ENCODE peak calls at places on chromosome 2, in seven cellular contexts. O, V, S, L, U, H and T are unnamed samples. For H3K36me3, the result is how much of the 10 kb centered on the place peaks cover.

GRCh38 chr2:23624378-23624777 is 239.4 kb downstream of the KLHL29 start:
- DNase-seq in O (no peak), V (peak), S (peak), L (peak), U (no peak), H (no peak), T (no peak)

GRCh38 chr2:180829261-180829660 is 151.1 kb upstream of the UBE2E3 start:
- DNase-seq in O (no peak), V (no peak), S (no peak), L (no peak), U (no peak), H (no peak), T (no peak)

GRCh38 chr2:100320547-100321180 is 1.6 kb downstream of the LONRF2 start:
- DNase-seq in O (no peak), V (peak), S (no peak), L (no peak), U (no peak), H (peak), T (no peak)

GRCh38 chr2:225429718-225430117 is 30.2 kb downstream of the NYAP2 start:
- DNase-seq in O (no peak), V (peak), S (no peak), L (no peak), U (no peak), H (peak), T (no peak)

GRCh38 chr2:43749583-43749982 is 24.3 kb upstream of the DYNC2LI1 start:
- DNase-seq in O (no peak), V (no peak), S (no peak), L (no peak), U (no peak), H (no peak), T (no peak)

GRCh38 chr2:54409752-54410151 is 46.4 kb upstream of the SPTBN1 start:
- DNase-seq in O (no peak), V (no peak), S (no peak), L (no peak), U (no peak), H (no peak), T (no peak)

GRCh38 chr2:126788113-126788512 is 110.6 kb upstream of the TEX51 start:
- DNase-seq in O (no peak), V (no peak), S (no peak), L (no peak), U (no peak), H (no peak), T (no peak)

GRCh38 chr2:42881732-42882131 is 89.3 kb upstream of the HAAO start:
- DNase-seq in O (no peak), V (peak), S (no peak), L (no peak), U (no peak), H (no peak), T (no peak)

GRCh38 chr2:241764272-241765241 is 12.1 kb upstream of the GAL3ST2 start:
- DNase-seq in O (no peak), V (no peak), S (no peak), L (no peak), U (no peak), H (peak), T (no peak)

GRCh38 chr2:68936462-68936861 is 16.2 kb downstream of the GKN2 start:
- DNase-seq in O (no peak), V (no peak), S (no peak), L (no peak), U (no peak), H (no peak), T (no peak)

GRCh38 chr2:42926438-42927333 is 134.3 kb upstream of the HAAO start:
- DNase-seq in O (no peak), V (peak), S (peak), L (no peak), U (no peak), H (no peak), T (no peak)

GRCh38 chr2:41598161-41598894 is 449.5 kb upstream of the PKDCC start:
- DNase-seq in O (no peak), V (no peak), S (no peak), L (no peak), U (no peak), H (no peak), T (no peak)

GRCh38 chr2:10920764-10921468 is 9.2 kb downstream of the KCNF1 start:
- DNase-seq in O (no peak), V (no peak), S (no peak), L (no peak), U (no peak), H (no peak), T (no peak)

GRCh38 chr2:39228413-39229209 is 15.2 kb downstream of the CDKL4 start:
- DNase-seq in O (no peak), V (peak), S (peak), L (no peak), U (no peak), H (no peak), T (peak)

GRCh38 chr2:213253162-213253561 is 31.1 kb upstream of the SPAG16 start:
- DNase-seq in O (no peak), V (no peak), S (no peak), L (no peak), U (no peak), H (no peak), T (no peak)

GRCh38 chr2:78992807-78993517 is 32.5 kb upstream of the REG3G start:
- DNase-seq in O (peak), V (no peak), S (no peak), L (no peak), U (no peak), H (no peak), T (peak)

GRCh38 chr2:150609831-150610582 is 122.5 kb upstream of the RND3 start:
- DNase-seq in O (no peak), V (no peak), S (no peak), L (no peak), U (no peak), H (no peak), T (no peak)

GRCh38 chr2:238998775-238999174 is 150.9 kb downstream of the TWIST2 start:
- DNase-seq in O (no peak), V (no peak), S (no peak), L (no peak), U (no peak), H (peak), T (no peak)

GRCh38 chr2:33425660-33426059 is 50.8 kb upstream of the RASGRP3 start:
- DNase-seq in O (no peak), V (no peak), S (no peak), L (no peak), U (no peak), H (no peak), T (no peak)

GRCh38 chr2:20722592-20722991 is 55.6 kb downstream of the GDF7 start:
- DNase-seq in O (no peak), V (no peak), S (no peak), L (no peak), U (no peak), H (no peak), T (no peak)

GRCh38 chr2:239519921-239520585 is 119.2 kb upstream of the HDAC4 start:
- DNase-seq in O (no peak), V (no peak), S (no peak), L (no peak), U (no peak), H (no peak), T (no peak)

GRCh38 chr2:184938221-184938985 is 340.1 kb downstream of the ZNF804A start:
- DNase-seq in O (no peak), V (no peak), S (no peak), L (no peak), U (no peak), H (no peak), T (no peak)

GRCh38 chr2:8550481-8550880 is 131.4 kb upstream of the ID2 start:
- DNase-seq in O (no peak), V (no peak), S (no peak), L (no peak), U (no peak), H (no peak), T (no peak)

GRCh38 chr2:6578417-6578816 is 287.3 kb downstream of the CMPK2 start:
- DNase-seq in O (no peak), V (no peak), S (no peak), L (no peak), U (no peak), H (no peak), T (no peak)

GRCh38 chr2:74525717-74526648 is at the start of gene DQX1:
- DNase-seq in O (no peak), V (peak), S (peak), L (no peak), U (peak), H (peak), T (no peak)

GRCh38 chr2:35454966-35455638 is 900.5 kb upstream of the CRIM1 start:
- DNase-seq in O (peak), V (no peak), S (no peak), L (peak), U (no peak), H (peak), T (peak)

GRCh38 chr2:125698280-125698679 is 957.7 kb upstream of the GYPC start:
- DNase-seq in O (no peak), V (no peak), S (no peak), L (no peak), U (no peak), H (no peak), T (no peak)

GRCh38 chr2:57881998-57882884 is 164.4 kb upstream of the VRK2 start:
- DNase-seq in O (no peak), V (no peak), S (peak), L (peak), U (no peak), H (no peak), T (no peak)

GRCh38 chr2:10239561-10239967 is 63.1 kb upstream of the HPCAL1 start:
- DNase-seq in O (no peak), V (peak), S (no peak), L (no peak), U (no peak), H (no peak), T (no peak)

GRCh38 chr2:177254433-177255226 is 9.9 kb downstream of the NFE2L2 start:
- DNase-seq in O (peak), V (peak), S (peak), L (peak), U (no peak), H (peak), T (peak)

GRCh38 chr2:204749319-204749718 is 204.0 kb downstream of the PARD3B start:
- DNase-seq in O (no peak), V (no peak), S (no peak), L (no peak), U (no peak), H (no peak), T (no peak)

GRCh38 chr2:37590119-37590571 is 81.3 kb downstream of the CDC42EP3 start:
- DNase-seq in O (no peak), V (no peak), S (no peak), L (no peak), U (no peak), H (no peak), T (no peak)

GRCh38 chr2:71136174-71136573 is 5.7 kb downstream of the MPHOSPH10 start:
- DNase-seq in O (no peak), V (no peak), S (peak), L (no peak), U (no peak), H (no peak), T (no peak)

GRCh38 chr2:102060047-102060446 is 68.3 kb downstream of the IL1R2 start:
- DNase-seq in O (no peak), V (no peak), S (no peak), L (no peak), U (no peak), H (no peak), T (no peak)

GRCh38 chr2:85511008-85511895 is 27.7 kb upstream of the MAT2A start:
- DNase-seq in O (no peak), V (no peak), S (no peak), L (no peak), U (no peak), H (no peak), T (no peak)

GRCh38 chr2:60312618-60313017 is 240.8 kb downstream of the BCL11A start:
- DNase-seq in O (no peak), V (no peak), S (no peak), L (no peak), U (peak), H (no peak), T (no peak)

GRCh38 chr2:213162515-213163118 is 11.2 kb upstream of the IKZF2 start:
- DNase-seq in O (no peak), V (no peak), S (no peak), L (no peak), U (no peak), H (no peak), T (no peak)

GRCh38 chr2:127080226-127080940 is 26.6 kb downstream of the BIN1 start:
- DNase-seq in O (no peak), V (peak), S (peak), L (no peak), U (no peak), H (no peak), T (no peak)

GRCh38 chr2:54042908-54043620 is 72.3 kb upstream of the PSME4 start:
- DNase-seq in O (no peak), V (no peak), S (no peak), L (no peak), U (no peak), H (no peak), T (no peak)

GRCh38 chr2:219661197-219661954 is 33.9 kb downstream of the SLC4A3 start:
- DNase-seq in O (no peak), V (peak), S (peak), L (peak), U (peak), H (no peak), T (no peak)

GRCh38 chr2:3468296-3468988 is 50.9 kb downstream of the ADI1 start:
- DNase-seq in O (no peak), V (no peak), S (no peak), L (no peak), U (no peak), H (no peak), T (no peak)
- TF ChIP-seq YY1 in O (no peak), V (no peak), S (no peak), L (no peak), U (no peak), H (no peak), T (no peak)

DNA sequence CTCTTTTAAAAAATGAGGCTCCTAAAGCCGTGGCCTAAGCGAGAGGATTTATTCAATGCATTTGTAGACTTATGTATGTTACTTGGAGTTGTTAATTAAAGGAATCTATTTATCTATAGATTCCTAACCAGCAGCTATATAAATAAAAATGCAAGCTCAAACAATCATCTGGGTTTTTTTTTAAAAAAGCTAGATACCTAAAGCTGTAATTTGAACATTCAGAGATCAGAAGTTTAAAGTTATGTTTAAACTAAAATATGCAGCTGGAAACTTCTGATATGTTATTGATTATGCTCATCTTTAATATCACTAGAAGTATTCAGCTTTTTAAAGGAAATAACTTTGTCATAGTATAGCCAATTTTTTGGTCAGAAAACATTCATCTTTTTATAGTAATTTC is 1.0 kb downstream of the MEIS1 start:
- DNase-seq in O (no peak), V (no peak), S (no peak), L (no peak), U (no peak), H (no peak), T (no peak)
- H3K4me3 ChIP-seq in O (peak), V (peak), S (peak), L (no peak), U (no peak), H (peak), T (no peak)

GRCh38 chr2:159742846-159743245 is 30.5 kb downstream of the MARCHF7 start:
- DNase-seq in O (no peak), V (no peak), S (no peak), L (no peak), U (no peak), H (no peak), T (no peak)
- H3K36me3 ChIP-seq in O (under half), V (half or more), S (half or more), L (under half), U (under half), H (half or more), T (half or more)

GRCh38 chr2:158184001-158184400 is 82.3 kb downstream of the UPP2 start:
- DNase-seq in O (no peak), V (no peak), S (no peak), L (no peak), U (no peak), H (no peak), T (no peak)
- TF ChIP-seq YY1 in O (no peak), V (no peak), S (no peak), L (no peak), U (no peak), H (no peak), T (no peak)

DNA sequence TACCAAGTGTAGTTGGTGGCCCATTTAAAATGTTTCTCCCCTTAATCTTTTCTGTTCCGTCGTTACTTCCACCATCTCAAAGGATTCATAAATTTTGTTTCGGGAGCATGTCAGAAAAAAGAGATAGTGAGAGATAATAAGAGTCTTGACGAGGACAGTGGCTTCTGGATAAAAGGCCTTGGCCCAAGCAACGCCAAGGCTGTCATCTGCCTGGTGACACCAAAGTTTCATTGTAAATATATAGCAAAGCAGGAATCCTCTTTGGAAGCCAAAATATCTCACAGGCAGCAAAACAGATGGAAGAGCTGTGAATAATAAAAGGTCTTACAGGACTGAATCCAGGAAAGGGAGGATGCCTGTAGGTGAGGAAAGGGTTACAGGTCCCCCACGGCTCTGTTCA is 382.9 kb downstream of the OSR1 start:
- DNase-seq in O (no peak), V (no peak), S (no peak), L (no peak), U (no peak), H (no peak), T (no peak)
- H3K4me3 ChIP-seq in O (no peak), V (no peak), S (no peak), L (no peak), U (no peak), H (no peak), T (no peak)

DNA sequence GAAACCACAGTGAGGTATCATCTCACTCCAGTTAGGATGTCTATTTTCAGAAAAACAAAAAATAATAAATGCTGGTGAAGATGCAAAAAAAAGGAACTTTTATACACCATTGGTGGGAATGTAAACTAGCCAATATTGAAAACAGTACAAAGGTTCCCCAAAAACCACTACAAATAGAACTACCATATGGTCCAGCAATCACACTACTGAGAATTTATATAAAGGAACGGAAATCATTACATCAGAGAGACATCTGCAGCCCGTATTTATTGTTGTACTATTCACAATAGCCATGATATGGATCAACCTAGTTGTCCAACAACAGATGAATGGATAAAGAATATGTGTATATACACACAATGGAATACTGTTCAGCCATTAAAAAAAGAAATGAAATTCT is 52.0 kb downstream of the ORC4 start:
- DNase-seq in O (no peak), V (no peak), S (no peak), L (no peak), U (no peak), H (no peak), T (no peak)
- H3K36me3 ChIP-seq in O (under half), V (under half), S (under half), L (under half), U (under half), H (half or more), T (under half)

DNA sequence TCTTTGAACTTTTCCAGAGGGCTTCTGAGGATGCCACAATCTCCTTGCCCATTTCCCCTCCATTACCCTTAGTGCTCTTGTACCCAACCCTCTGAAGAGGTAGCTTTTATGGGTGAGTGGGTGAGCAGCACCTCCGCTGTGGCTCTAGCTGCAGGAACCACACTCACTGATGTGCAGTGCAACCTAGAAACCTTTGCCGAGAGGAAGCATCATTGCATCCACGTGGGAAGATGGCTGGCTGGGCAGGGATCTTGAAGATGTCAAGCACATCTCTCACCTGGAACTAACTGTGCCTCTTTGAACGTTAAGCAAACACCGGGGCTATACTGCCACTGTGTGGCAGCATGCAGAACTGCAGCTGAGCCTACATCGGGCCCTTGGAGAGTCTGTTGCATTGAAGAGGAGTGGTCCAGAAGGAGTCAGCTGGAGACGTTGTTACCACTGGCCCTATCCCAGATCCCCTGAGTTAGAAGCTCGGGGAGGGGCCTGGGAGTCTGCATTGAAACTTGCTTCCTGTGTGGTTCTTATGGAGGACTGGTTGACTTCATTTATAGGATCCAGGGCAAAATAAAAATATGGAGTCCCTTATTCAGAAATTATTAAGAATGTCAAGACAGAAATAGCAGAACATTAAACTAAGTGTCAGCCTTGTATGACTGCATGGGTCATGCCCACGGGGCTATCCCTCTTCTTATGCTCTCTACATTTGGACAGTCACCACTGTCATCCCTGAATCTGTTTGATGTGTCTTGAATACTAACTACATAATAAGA is 28.7 kb downstream of the IGFBP5 start:
- DNase-seq in O (peak), V (peak), S (peak), L (peak), U (peak), H (peak), T (peak)
- TF ChIP-seq YY1 in O (peak), V (no peak), S (no peak), L (peak), U (peak), H (no peak), T (no peak)